ENCODE peak calls at places on chromosomes 3 and 15, in ten cellular contexts. One of them, this sample, is unnamed.

GRCh38 chr3:126121632-126122031 is 37.7 kb upstream of the SLC41A3 start:
- DNase-seq in mucosa of descending colon: no peak
- DNase-seq in MM.1S: no peak
- DNase-seq in fibroblast of mammary gland: no peak
- DNase-seq in neural progenitor cell: no peak
- DNase-seq in heart right ventricle: no peak
- DNase-seq in iPS DF 6.9: no peak
- DNase-seq in breast epithelium: no peak
- DNase-seq in fibroblast of the aortic adventitia: no peak
- DNase-seq in heart left ventricle: no peak
- DNase-seq in this sample: no peak

GRCh38 chr15:31268108-31268501 is 58.5 kb upstream of the KLF13 start:
- DNase-seq in fibroblast of the aortic adventitia: no peak
- DNase-seq in iPS DF 6.9: no peak
- DNase-seq in MM.1S: no peak
- DNase-seq in heart left ventricle: peak
- DNase-seq in mucosa of descending colon: peak
- DNase-seq in breast epithelium: no peak
- DNase-seq in heart right ventricle: no peak
- DNase-seq in neural progenitor cell: no peak
- DNase-seq in fibroblast of mammary gland: no peak
- DNase-seq in this sample: no peak

GRCh38 chr3:126349071-126349470 is 8.1 kb downstream of the KLF15 start:
- DNase-seq in heart left ventricle: peak
- DNase-seq in breast epithelium: no peak
- DNase-seq in mucosa of descending colon: no peak
- DNase-seq in heart right ventricle: no peak
- DNase-seq in MM.1S: peak
- DNase-seq in iPS DF 6.9: no peak
- DNase-seq in neural progenitor cell: no peak
- DNase-seq in fibroblast of mammary gland: no peak
- DNase-seq in fibroblast of the aortic adventitia: no peak
- DNase-seq in this sample: no peak

GRCh38 chr3:108114423-108115065 is 23.7 kb upstream of the CD47 start:
- DNase-seq in neural progenitor cell: no peak
- DNase-seq in breast epithelium: no peak
- DNase-seq in iPS DF 6.9: no peak
- DNase-seq in fibroblast of mammary gland: no peak
- DNase-seq in heart right ventricle: no peak
- DNase-seq in fibroblast of the aortic adventitia: no peak
- DNase-seq in MM.1S: no peak
- DNase-seq in heart left ventricle: no peak
- DNase-seq in mucosa of descending colon: no peak
- DNase-seq in this sample: no peak

GRCh38 chr15:62770111-62770660 is 272.4 kb upstream of the TPM1 start:
- DNase-seq in fibroblast of the aortic adventitia: no peak
- DNase-seq in iPS DF 6.9: no peak
- DNase-seq in neural progenitor cell: no peak
- DNase-seq in heart right ventricle: no peak
- DNase-seq in mucosa of descending colon: no peak
- DNase-seq in fibroblast of mammary gland: peak
- DNase-seq in breast epithelium: no peak
- DNase-seq in heart left ventricle: no peak
- DNase-seq in MM.1S: no peak
- DNase-seq in this sample: no peak

GRCh38 chr3:58628823-58629562 is 37.6 kb downstream of the FAM3D start:
- DNase-seq in mucosa of descending colon: peak
- DNase-seq in breast epithelium: no peak
- DNase-seq in heart left ventricle: peak
- DNase-seq in fibroblast of mammary gland: peak
- DNase-seq in heart right ventricle: no peak
- DNase-seq in fibroblast of the aortic adventitia: peak
- DNase-seq in MM.1S: no peak
- DNase-seq in iPS DF 6.9: no peak
- DNase-seq in neural progenitor cell: no peak
- DNase-seq in this sample: no peak

GRCh38 chr3:161104561-161105551 is at the start of gene B3GALNT1:
- DNase-seq in heart right ventricle: peak
- DNase-seq in mucosa of descending colon: peak
- DNase-seq in iPS DF 6.9: no peak
- DNase-seq in fibroblast of mammary gland: peak
- DNase-seq in MM.1S: no peak
- DNase-seq in fibroblast of the aortic adventitia: peak
- DNase-seq in heart left ventricle: peak
- DNase-seq in breast epithelium: no peak
- DNase-seq in neural progenitor cell: peak
- DNase-seq in this sample: peak

GRCh38 chr3:138399766-138400165 is 34.6 kb upstream of the ESYT3 start:
- DNase-seq in heart right ventricle: no peak
- DNase-seq in mucosa of descending colon: no peak
- DNase-seq in fibroblast of the aortic adventitia: no peak
- DNase-seq in heart left ventricle: no peak
- DNase-seq in neural progenitor cell: no peak
- DNase-seq in fibroblast of mammary gland: no peak
- DNase-seq in iPS DF 6.9: no peak
- DNase-seq in MM.1S: no peak
- DNase-seq in breast epithelium: no peak
- DNase-seq in this sample: no peak

GRCh38 chr3:12963869-12964712 is 109.1 kb downstream of the IQSEC1 start:
- DNase-seq in heart right ventricle: no peak
- DNase-seq in fibroblast of mammary gland: peak
- DNase-seq in breast epithelium: no peak
- DNase-seq in mucosa of descending colon: peak
- DNase-seq in MM.1S: no peak
- DNase-seq in neural progenitor cell: no peak
- DNase-seq in iPS DF 6.9: no peak
- DNase-seq in heart left ventricle: no peak
- DNase-seq in fibroblast of the aortic adventitia: no peak
- DNase-seq in this sample: no peak

GRCh38 chr15:38069001-38069400 is 134.6 kb downstream of the TMCO5A start:
- DNase-seq in neural progenitor cell: peak
- DNase-seq in fibroblast of mammary gland: peak
- DNase-seq in heart left ventricle: no peak
- DNase-seq in MM.1S: peak
- DNase-seq in iPS DF 6.9: no peak
- DNase-seq in heart right ventricle: no peak
- DNase-seq in mucosa of descending colon: peak
- DNase-seq in breast epithelium: no peak
- DNase-seq in fibroblast of the aortic adventitia: peak
- DNase-seq in this sample: no peak

GRCh38 chr3:128133273-128133883 is 9.8 kb upstream of the RUVBL1 start:
- DNase-seq in fibroblast of mammary gland: peak
- DNase-seq in neural progenitor cell: peak
- DNase-seq in mucosa of descending colon: peak
- DNase-seq in iPS DF 6.9: peak
- DNase-seq in heart left ventricle: no peak
- DNase-seq in heart right ventricle: no peak
- DNase-seq in MM.1S: peak
- DNase-seq in fibroblast of the aortic adventitia: peak
- DNase-seq in breast epithelium: no peak
- DNase-seq in this sample: peak

GRCh38 chr15:89998923-89999675 is 2.0 kb upstream of the ZNF710 start:
- DNase-seq in heart right ventricle: no peak
- DNase-seq in mucosa of descending colon: no peak
- DNase-seq in fibroblast of the aortic adventitia: no peak
- DNase-seq in neural progenitor cell: no peak
- DNase-seq in MM.1S: no peak
- DNase-seq in heart left ventricle: no peak
- DNase-seq in fibroblast of mammary gland: peak
- DNase-seq in breast epithelium: no peak
- DNase-seq in iPS DF 6.9: no peak
- DNase-seq in this sample: no peak

GRCh38 chr3:194251891-194252560 is 99.1 kb downstream of the CPN2 start:
- DNase-seq in breast epithelium: no peak
- DNase-seq in fibroblast of the aortic adventitia: no peak
- DNase-seq in fibroblast of mammary gland: no peak
- DNase-seq in neural progenitor cell: no peak
- DNase-seq in iPS DF 6.9: no peak
- DNase-seq in mucosa of descending colon: no peak
- DNase-seq in MM.1S: no peak
- DNase-seq in heart right ventricle: no peak
- DNase-seq in heart left ventricle: no peak
- DNase-seq in this sample: no peak
- H3K4me3 ChIP-seq in breast epithelium: no peak
- H3K4me3 ChIP-seq in fibroblast of the aortic adventitia: no peak
- H3K4me3 ChIP-seq in fibroblast of mammary gland: no peak
- H3K4me3 ChIP-seq in neural progenitor cell: no peak
- H3K4me3 ChIP-seq in iPS DF 6.9: no peak
- H3K4me3 ChIP-seq in mucosa of descending colon: no peak
- H3K4me3 ChIP-seq in MM.1S: no peak
- H3K4me3 ChIP-seq in heart right ventricle: no peak
- H3K4me3 ChIP-seq in heart left ventricle: no peak
- H3K4me3 ChIP-seq in this sample: no peak

GRCh38 chr3:177111541-177111949 is 85.7 kb downstream of the TBL1XR1 start:
- DNase-seq in mucosa of descending colon: no peak
- DNase-seq in fibroblast of the aortic adventitia: no peak
- DNase-seq in breast epithelium: no peak
- DNase-seq in fibroblast of mammary gland: no peak
- DNase-seq in neural progenitor cell: peak
- DNase-seq in iPS DF 6.9: no peak
- DNase-seq in heart left ventricle: no peak
- DNase-seq in MM.1S: peak
- DNase-seq in heart right ventricle: no peak
- DNase-seq in this sample: no peak

GRCh38 chr3:177107840-177108239 is 89.4 kb downstream of the TBL1XR1 start:
- DNase-seq in mucosa of descending colon: no peak
- DNase-seq in breast epithelium: no peak
- DNase-seq in fibroblast of mammary gland: no peak
- DNase-seq in fibroblast of the aortic adventitia: no peak
- DNase-seq in neural progenitor cell: no peak
- DNase-seq in heart right ventricle: no peak
- DNase-seq in MM.1S: no peak
- DNase-seq in iPS DF 6.9: no peak
- DNase-seq in heart left ventricle: no peak
- DNase-seq in this sample: no peak

GRCh38 chr3:177110308-177111254 is 86.7 kb downstream of the TBL1XR1 start:
- DNase-seq in iPS DF 6.9: no peak
- DNase-seq in neural progenitor cell: no peak
- DNase-seq in fibroblast of the aortic adventitia: no peak
- DNase-seq in heart right ventricle: no peak
- DNase-seq in breast epithelium: no peak
- DNase-seq in heart left ventricle: no peak
- DNase-seq in fibroblast of mammary gland: no peak
- DNase-seq in mucosa of descending colon: peak
- DNase-seq in MM.1S: peak
- DNase-seq in this sample: no peak

GRCh38 chr3:177108648-177109047 is 88.6 kb downstream of the TBL1XR1 start:
- DNase-seq in neural progenitor cell: no peak
- DNase-seq in mucosa of descending colon: no peak
- DNase-seq in breast epithelium: no peak
- DNase-seq in heart right ventricle: no peak
- DNase-seq in MM.1S: no peak
- DNase-seq in iPS DF 6.9: no peak
- DNase-seq in heart left ventricle: no peak
- DNase-seq in fibroblast of the aortic adventitia: no peak
- DNase-seq in fibroblast of mammary gland: no peak
- DNase-seq in this sample: no peak

GRCh38 chr3:177109688-177110087 is 87.6 kb downstream of the TBL1XR1 start:
- DNase-seq in fibroblast of the aortic adventitia: no peak
- DNase-seq in heart left ventricle: no peak
- DNase-seq in iPS DF 6.9: no peak
- DNase-seq in MM.1S: no peak
- DNase-seq in neural progenitor cell: no peak
- DNase-seq in breast epithelium: no peak
- DNase-seq in mucosa of descending colon: no peak
- DNase-seq in fibroblast of mammary gland: no peak
- DNase-seq in heart right ventricle: no peak
- DNase-seq in this sample: no peak
- H3K4me3 ChIP-seq in fibroblast of the aortic adventitia: no peak
- H3K4me3 ChIP-seq in heart left ventricle: no peak
- H3K4me3 ChIP-seq in iPS DF 6.9: no peak
- H3K4me3 ChIP-seq in MM.1S: no peak
- H3K4me3 ChIP-seq in neural progenitor cell: no peak
- H3K4me3 ChIP-seq in breast epithelium: no peak
- H3K4me3 ChIP-seq in mucosa of descending colon: no peak
- H3K4me3 ChIP-seq in fibroblast of mammary gland: no peak
- H3K4me3 ChIP-seq in heart right ventricle: no peak
- H3K4me3 ChIP-seq in this sample: no peak

DNA sequence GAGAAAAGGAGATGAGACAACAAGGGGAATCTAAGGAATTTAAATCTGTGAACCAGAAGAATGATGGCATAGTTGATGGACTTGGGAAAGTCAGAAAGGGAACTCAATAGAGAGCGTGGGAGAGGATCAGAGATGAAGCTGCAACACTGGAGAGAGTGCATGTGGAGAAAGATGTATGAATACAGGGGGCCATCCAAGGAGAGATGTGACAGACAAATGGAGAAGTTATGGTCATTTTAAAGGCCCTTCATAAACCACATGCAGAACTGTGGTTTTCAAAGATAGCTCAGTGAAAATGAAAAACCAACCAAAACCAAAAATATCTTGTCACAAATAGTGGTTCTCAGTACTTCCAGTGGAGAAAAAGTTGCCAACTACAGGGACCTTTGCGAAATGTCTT is 265.2 kb downstream of the SUCLG2 start:
- DNase-seq in breast epithelium: no peak
- DNase-seq in heart left ventricle: no peak
- DNase-seq in fibroblast of the aortic adventitia: no peak
- DNase-seq in iPS DF 6.9: no peak
- DNase-seq in neural progenitor cell: no peak
- DNase-seq in mucosa of descending colon: no peak
- DNase-seq in MM.1S: peak
- DNase-seq in fibroblast of mammary gland: no peak
- DNase-seq in heart right ventricle: no peak
- DNase-seq in this sample: no peak
- H3K4me3 ChIP-seq in breast epithelium: no peak
- H3K4me3 ChIP-seq in heart left ventricle: no peak
- H3K4me3 ChIP-seq in fibroblast of the aortic adventitia: no peak
- H3K4me3 ChIP-seq in iPS DF 6.9: no peak
- H3K4me3 ChIP-seq in neural progenitor cell: no peak
- H3K4me3 ChIP-seq in mucosa of descending colon: no peak
- H3K4me3 ChIP-seq in MM.1S: no peak
- H3K4me3 ChIP-seq in fibroblast of mammary gland: no peak
- H3K4me3 ChIP-seq in heart right ventricle: no peak
- H3K4me3 ChIP-seq in this sample: no peak

GRCh38 chr3:15390460-15390859 is 36.9 kb downstream of the METTL6 start:
- DNase-seq in fibroblast of the aortic adventitia: no peak
- DNase-seq in heart right ventricle: no peak
- DNase-seq in mucosa of descending colon: no peak
- DNase-seq in iPS DF 6.9: no peak
- DNase-seq in fibroblast of mammary gland: no peak
- DNase-seq in breast epithelium: no peak
- DNase-seq in heart left ventricle: no peak
- DNase-seq in neural progenitor cell: no peak
- DNase-seq in MM.1S: no peak
- DNase-seq in this sample: no peak
- H3K4me3 ChIP-seq in fibroblast of the aortic adventitia: no peak
- H3K4me3 ChIP-seq in heart right ventricle: no peak
- H3K4me3 ChIP-seq in mucosa of descending colon: no peak
- H3K4me3 ChIP-seq in iPS DF 6.9: no peak
- H3K4me3 ChIP-seq in fibroblast of mammary gland: no peak
- H3K4me3 ChIP-seq in breast epithelium: no peak
- H3K4me3 ChIP-seq in heart left ventricle: no peak
- H3K4me3 ChIP-seq in neural progenitor cell: no peak
- H3K4me3 ChIP-seq in MM.1S: no peak
- H3K4me3 ChIP-seq in this sample: no peak